ENCODE peak calls at places on chromosomes 7 and 10, in six cellular contexts. D is WTC11, T is A549, X is colonic mucosa, B is GM20000, M is HL-60. I is an unnamed sample.
A peak's percentile ranks its signal among the peaks of the same experiment; 100 is the strongest.

GRCh38 chr10:20105236-20105635 is 289.0 kb downstream of the PLXDC2 start:
- DNase-seq in D (no peak), T (no peak), X (no peak), B (no peak), M (no peak), I (no peak)

GRCh38 chr10:104331208-104331838 is 6.9 kb downstream of the ITPRIP start:
- DNase-seq in D (no peak), T (no peak), X (no peak), B (no peak), M (no peak), I (no peak)

GRCh38 chr10:5565205-5565545 is 40.4 kb downstream of the CALML3 start:
- DNase-seq in D (no peak), T (no peak), X (no peak), B (no peak), M (no peak), I (no peak)

GRCh38 chr10:36385693-36386092 is 739.7 kb upstream of the ANKRD30A start:
- DNase-seq in D (no peak), T (no peak), X (no peak), B (no peak), M (no peak), I (no peak)

GRCh38 chr7:44622342-44623151 is 16.1 kb downstream of the OGDH start:
- DNase-seq in D (no peak), T (no peak), X (no peak), B (no peak), M (no peak), I (peak; percentile 50)

GRCh38 chr7:51260516-51260915 is 56.1 kb downstream of the COBL start:
- DNase-seq in D (no peak), T (no peak), X (no peak), B (no peak), M (no peak), I (no peak)

GRCh38 chr7:99558306-99559275 is at the start of gene ZNF655:
- DNase-seq in D (peak; percentile 94), T (peak; percentile 94), X (peak; percentile 87), B (peak; percentile 94), M (peak; percentile 59), I (peak; percentile 96)

GRCh38 chr7:28955723-28956607 is 2.2 kb downstream of the TRIL start:
- DNase-seq in D (peak; percentile 86), T (peak; percentile 33), X (peak; percentile 90), B (peak; percentile 68), M (no peak), I (peak; percentile 48)

GRCh38 chr10:48474764-48475365 is 130.0 kb downstream of the ARHGAP22 start:
- DNase-seq in D (no peak), T (no peak), X (peak; percentile 3), B (no peak), M (no peak), I (no peak)

GRCh38 chr10:116561026-116561425 is 15.3 kb downstream of the PNLIP start:
- DNase-seq in D (no peak), T (no peak), X (no peak), B (no peak), M (no peak), I (no peak)

GRCh38 chr7:154975984-154976383 is 26.9 kb downstream of the PAXIP1 start:
- DNase-seq in D (no peak), T (no peak), X (no peak), B (no peak), M (no peak), I (no peak)

GRCh38 chr10:113026679-113027078 is 76.6 kb downstream of the TCF7L2 start:
- DNase-seq in D (no peak), T (no peak), X (no peak), B (no peak), M (no peak), I (no peak)

GRCh38 chr10:113027574-113028392 is 77.7 kb downstream of the TCF7L2 start:
- DNase-seq in D (no peak), T (no peak), X (no peak), B (no peak), M (no peak), I (no peak)

GRCh38 chr10:113025487-113025886 is 75.4 kb downstream of the TCF7L2 start:
- DNase-seq in D (no peak), T (no peak), X (no peak), B (no peak), M (no peak), I (no peak)

GRCh38 chr10:113028393-113029054 is 78.5 kb downstream of the TCF7L2 start:
- DNase-seq in D (no peak), T (no peak), X (no peak), B (no peak), M (no peak), I (no peak)

GRCh38 chr10:113027230-113027573 is 77.2 kb downstream of the TCF7L2 start:
- DNase-seq in D (no peak), T (no peak), X (no peak), B (no peak), M (no peak), I (no peak)
- TF ChIP-seq CTCF in D (no peak), T (no peak), X (no peak), B (no peak), M (no peak), I (no peak)

GRCh38 chr10:132722980-132723970 is 62.7 kb downstream of the NKX6-2 start:
- DNase-seq in D (no peak), T (no peak), X (no peak), B (no peak), M (no peak), I (no peak)
- TF ChIP-seq CTCF in D (no peak), T (no peak), X (no peak), B (no peak), M (no peak), I (no peak)

GRCh38 chr7:3399858-3400257 is 98.8 kb downstream of the SDK1 start:
- DNase-seq in D (peak; percentile 78), T (peak; percentile 61), X (no peak), B (no peak), M (no peak), I (no peak)
- TF ChIP-seq CTCF in D (no peak), T (peak; percentile 28), X (no peak), B (peak; percentile 11), M (peak; percentile 15), I (no peak)

DNA sequence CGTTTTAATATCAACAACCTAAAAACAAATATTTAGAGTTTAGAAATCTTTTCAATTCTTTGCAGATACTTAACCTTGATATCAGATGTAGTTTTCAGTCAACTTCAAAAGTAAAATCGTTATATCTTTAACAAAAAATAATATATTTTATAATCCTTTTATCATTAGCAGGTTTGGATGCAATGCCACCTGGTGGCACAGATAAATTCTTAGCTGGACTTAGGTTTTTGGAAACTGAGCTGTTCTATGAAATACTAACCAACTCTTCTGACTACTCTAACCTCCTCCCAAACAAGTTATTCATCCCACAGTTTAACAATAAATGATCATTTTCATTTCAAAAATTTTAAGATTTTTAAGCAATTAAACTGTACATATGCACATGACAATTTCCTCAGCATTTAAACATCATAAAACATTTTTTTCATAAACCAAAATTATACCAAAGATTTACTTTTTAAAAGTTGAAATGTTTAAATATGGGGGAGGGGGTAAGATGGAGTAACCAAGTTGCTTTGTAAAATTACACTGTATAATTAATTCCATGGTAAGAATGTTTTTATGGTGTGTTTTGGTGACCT is 56.9 kb downstream of the HIBADH start:
- DNase-seq in D (no peak), T (peak; percentile 55), X (no peak), B (no peak), M (no peak), I (no peak)
- TF ChIP-seq CTCF in D (no peak), T (peak; percentile 84), X (peak; percentile 39), B (no peak), M (no peak), I (peak; percentile 14)

GRCh38 chr10:132939957-132940790 is 2.2 kb downstream of the CFAP46 start:
- DNase-seq in D (peak; percentile 77), T (peak; percentile 62), X (peak; percentile 37), B (peak; percentile 87), M (no peak), I (peak; percentile 68)
- TF ChIP-seq CTCF in D (peak; percentile 61), T (peak; percentile 92), X (peak; percentile 80), B (peak; percentile 88), M (peak; percentile 38), I (peak; percentile 97)